ENCODE peak calls at places on chromosomes 12 and 14, in nine cellular contexts. One of them, this sample, is unnamed.
A peak's percentile ranks its signal among the peaks of the same experiment; 100 is the strongest.

GRCh38 chr12:109089683-109090082 is 3.6 kb downstream of the ALKBH2 start:
- DNase-seq in GM12865: no peak
- DNase-seq in left ventricle myocardium inferior: no peak
- DNase-seq in NB4: no peak
- DNase-seq in IMR-90: no peak
- DNase-seq in type B pancreatic cell: peak; percentile 32
- DNase-seq in breast epithelium: no peak
- DNase-seq in endothelial cell of umbilical vein: no peak
- DNase-seq in suprapubic skin: no peak
- DNase-seq in this sample: no peak

GRCh38 chr14:49992901-49993335 is 100.0 kb downstream of the ARF6 start:
- DNase-seq in GM12865: peak; percentile 90
- DNase-seq in NB4: no peak
- DNase-seq in suprapubic skin: no peak
- DNase-seq in endothelial cell of umbilical vein: no peak
- DNase-seq in left ventricle myocardium inferior: no peak
- DNase-seq in IMR-90: peak; percentile 91
- DNase-seq in type B pancreatic cell: no peak
- DNase-seq in breast epithelium: no peak
- DNase-seq in this sample: no peak

GRCh38 chr12:96371787-96372699 is 28.2 kb downstream of the CDK17 start:
- DNase-seq in type B pancreatic cell: no peak
- DNase-seq in breast epithelium: no peak
- DNase-seq in GM12865: no peak
- DNase-seq in left ventricle myocardium inferior: no peak
- DNase-seq in endothelial cell of umbilical vein: no peak
- DNase-seq in NB4: no peak
- DNase-seq in suprapubic skin: no peak
- DNase-seq in IMR-90: no peak
- DNase-seq in this sample: no peak

GRCh38 chr12:96483116-96483515 is 6.3 kb upstream of the CFAP54 start:
- DNase-seq in breast epithelium: no peak
- DNase-seq in left ventricle myocardium inferior: no peak
- DNase-seq in suprapubic skin: no peak
- DNase-seq in endothelial cell of umbilical vein: no peak
- DNase-seq in IMR-90: no peak
- DNase-seq in GM12865: no peak
- DNase-seq in NB4: no peak
- DNase-seq in type B pancreatic cell: no peak
- DNase-seq in this sample: no peak

GRCh38 chr12:128643106-128643651 is 180.6 kb downstream of the SLC15A4 start:
- DNase-seq in endothelial cell of umbilical vein: no peak
- DNase-seq in type B pancreatic cell: no peak
- DNase-seq in NB4: no peak
- DNase-seq in GM12865: no peak
- DNase-seq in left ventricle myocardium inferior: no peak
- DNase-seq in IMR-90: no peak
- DNase-seq in suprapubic skin: no peak
- DNase-seq in breast epithelium: no peak
- DNase-seq in this sample: no peak

GRCh38 chr14:55348766-55349453 is 62.7 kb downstream of the ATG14 start:
- DNase-seq in breast epithelium: no peak
- DNase-seq in type B pancreatic cell: no peak
- DNase-seq in NB4: no peak
- DNase-seq in endothelial cell of umbilical vein: no peak
- DNase-seq in suprapubic skin: no peak
- DNase-seq in IMR-90: no peak
- DNase-seq in GM12865: peak; percentile 47
- DNase-seq in left ventricle myocardium inferior: no peak
- DNase-seq in this sample: no peak

GRCh38 chr14:68402525-68403101 is 390.3 kb downstream of the ZFP36L1 start:
- DNase-seq in GM12865: peak; percentile 49
- DNase-seq in type B pancreatic cell: no peak
- DNase-seq in suprapubic skin: no peak
- DNase-seq in left ventricle myocardium inferior: no peak
- DNase-seq in IMR-90: no peak
- DNase-seq in breast epithelium: no peak
- DNase-seq in NB4: no peak
- DNase-seq in endothelial cell of umbilical vein: no peak
- DNase-seq in this sample: no peak

GRCh38 chr12:101209319-101210302 is at the start of gene SLC5A8:
- DNase-seq in NB4: no peak
- DNase-seq in endothelial cell of umbilical vein: no peak
- DNase-seq in type B pancreatic cell: no peak
- DNase-seq in GM12865: no peak
- DNase-seq in suprapubic skin: no peak
- DNase-seq in left ventricle myocardium inferior: no peak
- DNase-seq in breast epithelium: no peak
- DNase-seq in IMR-90: no peak
- DNase-seq in this sample: no peak

GRCh38 chr12:132561784-132562156 is 48.6 kb downstream of the LRCOL1 start:
- DNase-seq in left ventricle myocardium inferior: no peak
- DNase-seq in breast epithelium: no peak
- DNase-seq in GM12865: peak; percentile 40
- DNase-seq in type B pancreatic cell: no peak
- DNase-seq in suprapubic skin: no peak
- DNase-seq in NB4: peak; percentile 65
- DNase-seq in endothelial cell of umbilical vein: no peak
- DNase-seq in IMR-90: no peak
- DNase-seq in this sample: no peak

GRCh38 chr12:113049976-113050742 is 6.4 kb upstream of the DTX1 start:
- DNase-seq in endothelial cell of umbilical vein: no peak
- DNase-seq in left ventricle myocardium inferior: no peak
- DNase-seq in breast epithelium: no peak
- DNase-seq in GM12865: peak; percentile 63
- DNase-seq in type B pancreatic cell: no peak
- DNase-seq in IMR-90: no peak
- DNase-seq in suprapubic skin: no peak
- DNase-seq in NB4: peak; percentile 75
- DNase-seq in this sample: no peak

GRCh38 chr14:42665083-42665482 is 1058.4 kb downstream of the LRFN5 start:
- DNase-seq in GM12865: peak; percentile 5
- DNase-seq in endothelial cell of umbilical vein: no peak
- DNase-seq in IMR-90: no peak
- DNase-seq in suprapubic skin: no peak
- DNase-seq in type B pancreatic cell: no peak
- DNase-seq in left ventricle myocardium inferior: no peak
- DNase-seq in breast epithelium: no peak
- DNase-seq in NB4: no peak
- DNase-seq in this sample: no peak

GRCh38 chr12:53766881-53767280 is 15.1 kb upstream of the CISTR start:
- DNase-seq in suprapubic skin: no peak
- DNase-seq in GM12865: no peak
- DNase-seq in breast epithelium: no peak
- DNase-seq in NB4: no peak
- DNase-seq in endothelial cell of umbilical vein: no peak
- DNase-seq in type B pancreatic cell: no peak
- DNase-seq in left ventricle myocardium inferior: no peak
- DNase-seq in IMR-90: peak; percentile 46
- DNase-seq in this sample: no peak

GRCh38 chr14:61992139-61992538 is 229.9 kb downstream of the SNAPC1 start:
- DNase-seq in NB4: no peak
- DNase-seq in suprapubic skin: no peak
- DNase-seq in breast epithelium: no peak
- DNase-seq in type B pancreatic cell: no peak
- DNase-seq in endothelial cell of umbilical vein: no peak
- DNase-seq in left ventricle myocardium inferior: no peak
- DNase-seq in IMR-90: no peak
- DNase-seq in GM12865: no peak
- DNase-seq in this sample: no peak

GRCh38 chr14:94423465-94424056 is 29.0 kb downstream of the SERPINA11 start:
- DNase-seq in suprapubic skin: peak; percentile 82
- DNase-seq in endothelial cell of umbilical vein: peak; percentile 41
- DNase-seq in type B pancreatic cell: peak; percentile 71
- DNase-seq in GM12865: peak; percentile 80
- DNase-seq in IMR-90: peak; percentile 59
- DNase-seq in NB4: peak; percentile 82
- DNase-seq in left ventricle myocardium inferior: peak; percentile 55
- DNase-seq in breast epithelium: peak; percentile 25
- DNase-seq in this sample: peak; percentile 54

GRCh38 chr14:93956514-93957332 is 19.6 kb downstream of the ASB2 start:
- DNase-seq in left ventricle myocardium inferior: no peak
- DNase-seq in GM12865: peak; percentile 47
- DNase-seq in NB4: no peak
- DNase-seq in breast epithelium: no peak
- DNase-seq in suprapubic skin: no peak
- DNase-seq in endothelial cell of umbilical vein: no peak
- DNase-seq in IMR-90: no peak
- DNase-seq in type B pancreatic cell: no peak
- DNase-seq in this sample: no peak

GRCh38 chr14:61575751-61576150 is 119.6 kb upstream of the HIF1A start:
- DNase-seq in type B pancreatic cell: no peak
- DNase-seq in NB4: no peak
- DNase-seq in GM12865: no peak
- DNase-seq in endothelial cell of umbilical vein: no peak
- DNase-seq in suprapubic skin: no peak
- DNase-seq in left ventricle myocardium inferior: no peak
- DNase-seq in breast epithelium: no peak
- DNase-seq in IMR-90: no peak
- DNase-seq in this sample: no peak

GRCh38 chr12:77535734-77536133 is 295.0 kb upstream of the NAV3 start:
- DNase-seq in GM12865: no peak
- DNase-seq in endothelial cell of umbilical vein: no peak
- DNase-seq in suprapubic skin: no peak
- DNase-seq in IMR-90: no peak
- DNase-seq in NB4: no peak
- DNase-seq in breast epithelium: no peak
- DNase-seq in left ventricle myocardium inferior: no peak
- DNase-seq in type B pancreatic cell: no peak
- DNase-seq in this sample: no peak

GRCh38 chr12:77531912-77532311 is 298.8 kb upstream of the NAV3 start:
- DNase-seq in NB4: no peak
- DNase-seq in endothelial cell of umbilical vein: no peak
- DNase-seq in type B pancreatic cell: no peak
- DNase-seq in IMR-90: no peak
- DNase-seq in breast epithelium: no peak
- DNase-seq in suprapubic skin: no peak
- DNase-seq in left ventricle myocardium inferior: no peak
- DNase-seq in GM12865: no peak
- DNase-seq in this sample: no peak

GRCh38 chr12:77540097-77540496 is 290.6 kb upstream of the NAV3 start:
- DNase-seq in suprapubic skin: no peak
- DNase-seq in GM12865: peak; percentile 4
- DNase-seq in NB4: no peak
- DNase-seq in left ventricle myocardium inferior: no peak
- DNase-seq in IMR-90: no peak
- DNase-seq in type B pancreatic cell: no peak
- DNase-seq in endothelial cell of umbilical vein: no peak
- DNase-seq in breast epithelium: no peak
- DNase-seq in this sample: no peak

DNA sequence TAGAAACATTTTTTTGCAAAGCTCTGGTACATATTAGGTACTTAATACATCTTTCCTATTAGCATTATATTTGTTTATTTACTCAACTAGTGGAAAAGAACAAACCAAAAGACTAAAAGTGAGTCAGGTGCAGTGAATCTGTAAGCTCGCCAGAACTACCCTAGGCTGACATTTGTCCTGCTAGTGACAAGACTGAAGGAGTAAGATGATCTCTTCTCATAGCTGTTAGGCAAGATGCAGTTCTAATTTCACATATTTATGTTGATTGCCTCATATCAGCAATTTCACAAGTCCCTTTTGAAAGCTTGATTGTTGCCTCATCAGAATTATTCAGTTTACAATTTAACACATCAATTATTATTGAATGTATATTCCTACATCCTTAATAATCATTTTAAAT is 293.0 kb upstream of the NAV3 start:
- DNase-seq in breast epithelium: no peak
- DNase-seq in NB4: peak; percentile 7
- DNase-seq in type B pancreatic cell: no peak
- DNase-seq in IMR-90: no peak
- DNase-seq in GM12865: no peak
- DNase-seq in suprapubic skin: no peak
- DNase-seq in endothelial cell of umbilical vein: no peak
- DNase-seq in left ventricle myocardium inferior: no peak
- DNase-seq in this sample: no peak
- TF ChIP-seq CTCF in breast epithelium: no peak
- TF ChIP-seq CTCF in NB4: no peak
- TF ChIP-seq CTCF in type B pancreatic cell: no peak
- TF ChIP-seq CTCF in IMR-90: no peak
- TF ChIP-seq CTCF in GM12865: no peak
- TF ChIP-seq CTCF in suprapubic skin: no peak
- TF ChIP-seq CTCF in endothelial cell of umbilical vein: no peak
- TF ChIP-seq CTCF in left ventricle myocardium inferior: no peak
- TF ChIP-seq CTCF in this sample: no peak

GRCh38 chr14:91060472-91061308 is at the start of gene RPS6KA5:
- DNase-seq in breast epithelium: peak; percentile 100
- DNase-seq in suprapubic skin: peak; percentile 100
- DNase-seq in left ventricle myocardium inferior: peak; percentile 100
- DNase-seq in IMR-90: peak; percentile 100
- DNase-seq in type B pancreatic cell: peak; percentile 99
- DNase-seq in NB4: peak; percentile 100
- DNase-seq in GM12865: peak; percentile 100
- DNase-seq in endothelial cell of umbilical vein: peak; percentile 100
- DNase-seq in this sample: peak; percentile 96
- TF ChIP-seq CTCF in breast epithelium: peak; percentile 68
- TF ChIP-seq CTCF in suprapubic skin: no peak
- TF ChIP-seq CTCF in left ventricle myocardium inferior: peak; percentile 44
- TF ChIP-seq CTCF in IMR-90: no peak
- TF ChIP-seq CTCF in type B pancreatic cell: no peak
- TF ChIP-seq CTCF in NB4: no peak
- TF ChIP-seq CTCF in GM12865: no peak
- TF ChIP-seq CTCF in endothelial cell of umbilical vein: no peak
- TF ChIP-seq CTCF in this sample: no peak

DNA sequence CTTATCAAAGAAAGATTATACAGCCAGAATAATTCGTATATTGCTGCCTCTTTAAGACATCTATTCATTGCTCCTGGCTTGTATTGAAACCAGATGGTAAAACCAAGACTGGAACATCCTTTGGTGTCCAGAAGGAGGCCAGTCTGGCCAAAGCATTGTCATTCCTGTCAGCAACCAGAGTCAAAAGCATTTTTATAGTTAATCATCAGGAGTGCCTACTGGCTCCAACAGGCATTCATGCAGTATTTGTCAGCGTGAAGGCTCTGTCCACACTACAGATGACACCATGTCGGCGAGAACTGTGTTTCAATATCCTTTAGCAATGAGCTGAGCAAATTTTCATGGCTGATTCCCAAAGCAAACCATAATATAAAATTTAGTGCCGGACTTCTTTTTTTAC is 118.0 kb upstream of the G2E3 start:
- DNase-seq in IMR-90: no peak
- DNase-seq in GM12865: no peak
- DNase-seq in suprapubic skin: no peak
- DNase-seq in NB4: no peak
- DNase-seq in endothelial cell of umbilical vein: no peak
- DNase-seq in left ventricle myocardium inferior: no peak
- DNase-seq in type B pancreatic cell: no peak
- DNase-seq in breast epithelium: no peak
- DNase-seq in this sample: no peak
- TF ChIP-seq CTCF in IMR-90: no peak
- TF ChIP-seq CTCF in GM12865: no peak
- TF ChIP-seq CTCF in suprapubic skin: no peak
- TF ChIP-seq CTCF in NB4: no peak
- TF ChIP-seq CTCF in endothelial cell of umbilical vein: no peak
- TF ChIP-seq CTCF in left ventricle myocardium inferior: no peak
- TF ChIP-seq CTCF in type B pancreatic cell: no peak
- TF ChIP-seq CTCF in breast epithelium: no peak
- TF ChIP-seq CTCF in this sample: no peak

DNA sequence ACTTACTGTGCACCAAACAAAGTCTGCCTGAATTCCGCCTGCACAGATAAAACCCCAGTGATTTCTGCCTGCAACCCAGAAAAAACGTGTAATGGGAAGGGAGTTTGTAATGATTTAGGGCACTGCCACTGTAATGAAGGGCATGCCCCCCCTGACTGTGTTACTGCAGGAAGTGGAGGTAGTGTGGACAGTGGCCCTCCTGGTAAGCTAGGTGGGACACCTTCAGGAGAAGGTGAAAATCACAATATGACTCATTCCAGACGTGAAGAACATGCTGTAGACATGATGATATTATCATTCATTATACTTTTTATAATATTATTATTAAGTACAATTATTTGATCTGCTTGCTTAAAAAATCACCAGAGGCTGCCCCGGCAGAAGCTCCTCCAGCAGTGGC is 59.2 kb downstream of the MAPKAPK5 start:
- DNase-seq in GM12865: no peak
- DNase-seq in type B pancreatic cell: no peak
- DNase-seq in IMR-90: no peak
- DNase-seq in left ventricle myocardium inferior: no peak
- DNase-seq in endothelial cell of umbilical vein: no peak
- DNase-seq in breast epithelium: no peak
- DNase-seq in suprapubic skin: no peak
- DNase-seq in NB4: no peak
- DNase-seq in this sample: no peak
- TF ChIP-seq CTCF in GM12865: no peak
- TF ChIP-seq CTCF in type B pancreatic cell: no peak
- TF ChIP-seq CTCF in IMR-90: no peak
- TF ChIP-seq CTCF in left ventricle myocardium inferior: no peak
- TF ChIP-seq CTCF in endothelial cell of umbilical vein: no peak
- TF ChIP-seq CTCF in breast epithelium: no peak
- TF ChIP-seq CTCF in suprapubic skin: no peak
- TF ChIP-seq CTCF in NB4: no peak
- TF ChIP-seq CTCF in this sample: no peak